ENCODE peak calls at places on chromosomes 5 and 9, in five cellular contexts. Y is neuronal stem cell, E is aorta, J is GM23338, Q is stomach. H is an unnamed sample.

GRCh38 chr9:114718801-114719221 is 36.8 kb upstream of the TEX48 start:
- DNase-seq in Y (no peak), E (no peak), J (peak; percentile 19), Q (peak; percentile 59), H (no peak)

GRCh38 chr9:85224729-85225128 is 517.0 kb downstream of the AGTPBP1 start:
- DNase-seq in Y (no peak), E (no peak), J (no peak), Q (no peak), H (no peak)

GRCh38 chr9:97386265-97386633 is 25.6 kb upstream of the TDRD7 start:
- DNase-seq in Y (no peak), E (no peak), J (no peak), Q (no peak), H (no peak)

GRCh38 chr9:16012621-16013020 is 459.8 kb downstream of the CCDC171 start:
- DNase-seq in Y (no peak), E (no peak), J (no peak), Q (no peak), H (no peak)

GRCh38 chr9:130629443-130630090 is 34.8 kb upstream of the PRDM12 start:
- DNase-seq in Y (no peak), E (no peak), J (peak; percentile 79), Q (no peak), H (no peak)

GRCh38 chr5:66987949-66988838 is 208.4 kb downstream of the CD180 start:
- DNase-seq in Y (no peak), E (no peak), J (peak; percentile 73), Q (no peak), H (peak; percentile 61)

GRCh38 chr5:81165493-81166119 is 67.5 kb upstream of the CKMT2 start:
- DNase-seq in Y (peak; percentile 43), E (peak; percentile 75), J (peak; percentile 90), Q (no peak), H (peak; percentile 82)

GRCh38 chr9:70061776-70062175 is 18.1 kb downstream of the MAMDC2 start:
- DNase-seq in Y (no peak), E (no peak), J (no peak), Q (no peak), H (no peak)

GRCh38 chr5:147558826-147559225 is 49.0 kb upstream of the DPYSL3 start:
- DNase-seq in Y (no peak), E (peak; percentile 86), J (peak; percentile 84), Q (no peak), H (peak; percentile 80)

GRCh38 chr9:127778280-127779135 is at the start of gene SH2D3C:
- DNase-seq in Y (no peak), E (no peak), J (no peak), Q (no peak), H (no peak)

GRCh38 chr9:130298663-130299279 is 33.2 kb downstream of the HMCN2 start:
- DNase-seq in Y (peak; percentile 48), E (peak; percentile 70), J (peak; percentile 82), Q (no peak), H (peak; percentile 79)

GRCh38 chr5:114952876-114953275 is 216.8 kb downstream of the TRIM36 start:
- DNase-seq in Y (no peak), E (no peak), J (no peak), Q (no peak), H (no peak)

GRCh38 chr9:137460363-137461315 is 1.5 kb upstream of the NSMF start:
- DNase-seq in Y (no peak), E (peak; percentile 72), J (no peak), Q (no peak), H (no peak)

GRCh38 chr9:101242651-101243050 is 142.2 kb downstream of the BAAT start:
- DNase-seq in Y (no peak), E (no peak), J (no peak), Q (no peak), H (no peak)

GRCh38 chr5:128869970-128870747 is 95.1 kb upstream of the SLC27A6 start:
- DNase-seq in Y (peak; percentile 41), E (no peak), J (peak; percentile 60), Q (no peak), H (peak; percentile 68)

GRCh38 chr9:122931851-122932199 is 513 bp upstream of the ZBTB26 start:
- DNase-seq in Y (no peak), E (no peak), J (no peak), Q (no peak), H (no peak)

GRCh38 chr9:122930933-122931850 is at the start of gene ZBTB26:
- DNase-seq in Y (peak; percentile 90), E (peak; percentile 98), J (peak; percentile 99), Q (peak; percentile 94), H (peak; percentile 97)

GRCh38 chr9:122936464-122936863 is 4.4 kb upstream of the RABGAP1 start:
- DNase-seq in Y (no peak), E (no peak), J (no peak), Q (no peak), H (no peak)

GRCh38 chr9:122929803-122930354 is 1.4 kb downstream of the ZBTB26 start:
- DNase-seq in Y (no peak), E (no peak), J (no peak), Q (no peak), H (no peak)

GRCh38 chr9:122930541-122930932 is 775 bp downstream of the ZBTB26 start:
- DNase-seq in Y (no peak), E (no peak), J (no peak), Q (no peak), H (no peak)
- H3K27ac ChIP-seq in Y (no peak overlapping the region), E (no peak overlapping the region), J (peak overlapping the region; percentile 77), Q (peak overlapping the region; percentile 87), H (no peak overlapping the region)

DNA sequence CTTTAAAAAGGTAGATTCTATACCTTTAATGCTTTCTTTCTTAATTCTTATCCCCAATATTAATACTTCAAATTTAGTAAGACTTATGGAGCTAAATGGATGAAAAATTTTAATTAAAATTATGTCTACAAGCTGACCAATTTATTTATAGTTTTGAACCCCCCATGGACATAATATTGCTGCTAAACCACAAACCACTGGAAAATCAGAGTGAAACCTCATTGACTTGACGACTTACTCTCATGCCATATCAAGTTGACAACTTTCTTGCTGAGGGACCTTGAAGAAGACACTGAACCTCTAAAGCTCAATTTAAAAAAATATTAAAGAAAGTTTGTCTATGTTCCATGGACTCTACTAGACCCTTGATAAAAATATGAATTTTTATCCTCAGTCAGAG is 653.7 kb downstream of the TLE1 start:
- DNase-seq in Y (no peak), E (no peak), J (no peak), Q (no peak), H (no peak)
- H3K36me3 ChIP-seq in Y (no peaks in the 10 kb centered on the region), E (no peaks in the 10 kb centered on the region), J (no peaks in the 10 kb centered on the region), Q (no peaks in the 10 kb centered on the region), H (no peaks in the 10 kb centered on the region)

DNA sequence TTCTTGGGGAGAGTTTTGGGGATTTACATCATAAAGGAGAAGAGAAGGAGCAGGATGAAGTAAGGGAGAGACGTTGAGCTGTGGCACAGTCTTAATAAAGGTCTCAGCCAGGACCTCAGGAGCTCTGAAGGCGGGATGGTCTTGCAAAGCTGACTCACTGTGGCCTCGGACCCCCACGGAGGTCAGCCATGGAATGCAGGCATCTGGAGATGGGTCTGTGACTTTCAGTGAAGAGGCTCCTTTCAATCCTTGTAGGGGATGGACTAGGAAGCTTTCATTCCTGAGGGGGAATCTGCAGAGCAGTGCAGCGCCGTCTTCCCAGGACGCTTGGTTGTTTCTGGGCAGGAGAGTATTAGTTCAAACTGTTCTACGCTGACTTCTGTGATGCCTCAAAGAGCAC is 65.7 kb upstream of the BASP1 start:
- DNase-seq in Y (no peak), E (no peak), J (peak; percentile 58), Q (no peak), H (peak; percentile 46)
- H3K27ac ChIP-seq in Y (peak overlapping the region; percentile 14), E (no peak overlapping the region), J (no peak overlapping the region), Q (no peak overlapping the region), H (peak overlapping the region; percentile 42)

GRCh38 chr9:129125478-129125877 is 14.3 kb downstream of the PTPA start:
- DNase-seq in Y (no peak), E (no peak), J (no peak), Q (no peak), H (no peak)

GRCh38 chr9:129128689-129129088 is 17.5 kb downstream of the PTPA start:
- DNase-seq in Y (no peak), E (no peak), J (no peak), Q (no peak), H (no peak)

GRCh38 chr9:129130791-129131190 is 19.6 kb downstream of the PTPA start:
- DNase-seq in Y (no peak), E (no peak), J (no peak), Q (no peak), H (no peak)

GRCh38 chr9:129124507-129125069 is 13.4 kb downstream of the PTPA start:
- DNase-seq in Y (no peak), E (no peak), J (no peak), Q (no peak), H (no peak)

DNA sequence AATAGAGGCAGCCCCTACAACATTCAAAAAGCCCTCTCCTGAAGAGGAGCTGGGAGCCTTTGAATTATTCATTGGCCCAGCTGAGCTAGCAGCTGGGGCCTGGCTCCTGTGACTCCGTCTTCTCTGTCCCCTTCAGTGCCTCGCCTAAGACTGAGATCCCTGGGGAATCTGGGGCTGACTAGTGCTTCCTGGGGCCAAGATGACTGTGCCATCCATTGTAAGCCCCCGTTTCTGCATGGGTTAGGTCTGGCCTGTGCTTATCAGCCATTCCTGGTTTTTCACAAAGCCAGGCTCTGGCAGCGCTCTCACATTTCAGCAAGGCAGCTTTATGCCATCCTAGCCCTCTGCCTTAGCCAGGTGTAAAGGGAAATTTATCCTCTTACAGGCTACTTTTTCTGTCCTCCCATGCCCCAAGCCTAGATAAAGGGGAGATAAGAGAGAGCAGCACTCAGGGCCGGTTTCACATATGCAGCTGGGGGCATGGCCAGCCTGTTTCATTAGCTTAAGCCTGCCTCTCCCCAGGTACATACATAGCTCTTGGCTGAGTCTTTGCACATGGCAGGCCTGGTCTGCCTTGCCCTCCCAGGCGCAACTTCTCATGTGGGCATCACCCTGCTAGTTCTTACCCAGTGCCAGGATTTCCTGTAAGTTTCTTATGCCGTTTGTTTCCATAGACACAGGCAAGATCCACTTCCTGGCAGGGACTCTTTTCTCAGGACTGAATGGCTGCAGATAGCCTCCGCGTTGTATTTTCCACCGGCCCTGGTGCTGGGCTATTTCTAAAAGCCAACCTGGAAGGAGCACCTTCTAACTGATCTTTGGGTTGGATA is 15.8 kb downstream of the PTPA start:
- DNase-seq in Y (no peak), E (no peak), J (peak; percentile 77), Q (no peak), H (peak; percentile 92)
- H3K36me3 ChIP-seq in Y (peaks cover 27% of the 10 kb centered on the region), E (no peaks in the 10 kb centered on the region), J (peaks cover 17% of the 10 kb centered on the region), Q (peaks cover 85% of the 10 kb centered on the region), H (peaks cover 5% of the 10 kb centered on the region)

GRCh38 chr9:14240491-14240890 is 73.5 kb downstream of the NFIB start:
- DNase-seq in Y (no peak), E (no peak), J (no peak), Q (no peak), H (no peak)
- H3K27ac ChIP-seq in Y (no peak overlapping the region), E (no peak overlapping the region), J (no peak overlapping the region), Q (peak overlapping the region; percentile 1), H (no peak overlapping the region)

GRCh38 chr9:37778534-37778933 is 6.3 kb downstream of the EXOSC3 start:
- DNase-seq in Y (no peak), E (no peak), J (no peak), Q (no peak), H (no peak)

GRCh38 chr9:37775216-37775919 is 9.5 kb downstream of the EXOSC3 start:
- DNase-seq in Y (no peak), E (no peak), J (no peak), Q (no peak), H (no peak)

GRCh38 chr9:37776328-37776727 is 8.5 kb downstream of the EXOSC3 start:
- DNase-seq in Y (no peak), E (no peak), J (no peak), Q (no peak), H (no peak)
- H3K36me3 ChIP-seq in Y (peaks cover 21% of the 10 kb centered on the region), E (peaks cover 3% of the 10 kb centered on the region), J (peaks cover 32% of the 10 kb centered on the region), Q (peaks cover 99% of the 10 kb centered on the region), H (no peaks in the 10 kb centered on the region)